ENCODE peak calls at places on chromosomes 4 and X, in four cellular contexts. Z is hepatocyte, H is glutamatergic neuron, A is right atrium auricular region. W is an unnamed sample.
A peak's percentile ranks its signal among the peaks of the same experiment; 100 is the strongest.

GRCh38 chr4:5043579-5043978 is 7.7 kb upstream of the STK32B start:
- DNase-seq in A (peak; percentile 49), Z (no peak), H (no peak), W (no peak)

GRCh38 chrX:630007-630921 is at the start of gene SHOX:
- DNase-seq in H (no peak), Z (no peak), A (no peak), W (no peak)

GRCh38 chr4:14877246-14878220 is 124.7 kb upstream of the CPEB2 start:
- DNase-seq in Z (no peak), H (no peak), A (no peak), W (no peak)

GRCh38 chrX:23616361-23616760 is 50.9 kb upstream of the PRDX4 start:
- DNase-seq in H (no peak), A (no peak), Z (peak; percentile 64), W (no peak)

GRCh38 chr4:188372856-188373255 is 233.6 kb downstream of the TRIML1 start:
- DNase-seq in Z (peak; percentile 80), A (no peak), H (no peak), W (no peak)

GRCh38 chr4:78543424-78544238 is 7.9 kb upstream of the ANXA3 start:
- DNase-seq in A (no peak), H (no peak), Z (no peak), W (no peak)

GRCh38 chrX:9703406-9703805 is 62.2 kb downstream of the GPR143 start:
- DNase-seq in A (no peak), H (no peak), Z (no peak), W (no peak)

GRCh38 chr4:46994007-46994405 is 625 bp upstream of the GABRA4 start:
- DNase-seq in H (peak; percentile 14), Z (no peak), A (no peak), W (no peak)

GRCh38 chr4:150886597-150886996 is 128.5 kb downstream of the LRBA start:
- DNase-seq in H (no peak), Z (no peak), A (no peak), W (no peak)

GRCh38 chr4:100372432-100372831 is 145.4 kb downstream of the EMCN start:
- DNase-seq in A (no peak), H (no peak), Z (peak; percentile 11), W (no peak)
- TF ChIP-seq CTCF in A (no peak), H (peak; percentile 79), Z (peak; percentile 31), W (peak; percentile 65)

GRCh38 chr4:43990968-43991367 is 457.6 kb downstream of the KCTD8 start:
- DNase-seq in H (no peak), A (no peak), Z (no peak), W (no peak)
- TF ChIP-seq CTCF in H (no peak), A (no peak), Z (no peak), W (no peak)

DNA sequence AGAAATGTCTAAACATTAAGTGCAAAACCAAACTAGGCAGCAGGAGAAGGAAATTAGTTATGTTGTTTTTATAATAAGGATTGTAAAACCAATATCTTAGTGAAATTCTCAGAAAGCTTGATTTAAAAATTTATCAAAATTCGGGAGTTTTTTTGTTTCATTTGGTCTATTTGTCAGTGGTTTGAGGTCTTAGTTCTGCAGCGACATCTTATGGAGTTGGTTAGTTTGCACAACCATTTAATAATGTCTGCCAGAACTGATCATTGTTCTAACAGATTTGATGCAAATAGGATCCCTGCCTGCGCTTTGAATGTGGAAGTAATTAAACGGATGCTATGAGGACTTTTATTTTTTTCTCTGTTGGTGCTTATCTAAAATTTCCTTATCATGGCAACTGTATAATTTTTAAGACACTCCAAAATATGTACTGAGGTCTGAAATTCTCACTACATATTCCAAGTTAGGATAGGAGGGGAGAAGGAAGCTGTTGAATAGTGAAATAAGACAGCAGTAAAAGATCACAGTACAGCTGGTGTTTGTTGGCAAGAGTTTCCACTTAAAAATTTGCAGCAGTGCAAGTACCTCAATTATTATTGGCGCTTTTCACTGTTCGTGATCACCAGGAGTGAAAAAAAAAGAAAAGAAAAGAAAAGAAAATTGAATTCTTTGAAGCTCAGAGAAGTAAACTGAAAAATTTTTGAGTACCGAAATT is 2521.4 kb downstream of the ARAP2 start:
- DNase-seq in Z (no peak), A (no peak), H (no peak), W (no peak)
- TF ChIP-seq CTCF in Z (no peak), A (peak; percentile 25), H (no peak), W (no peak)

GRCh38 chrX:32281853-32282252 is 929.5 kb downstream of the DMD start:
- DNase-seq in H (no peak), A (no peak), Z (no peak), W (no peak)
- TF ChIP-seq CTCF in H (no peak), A (no peak), Z (peak; percentile 36), W (no peak)

GRCh38 chr4:17599826-17600225 is 14.6 kb upstream of the MED28 start:
- DNase-seq in Z (no peak), H (no peak), A (no peak), W (no peak)

GRCh38 chr4:17595471-17596005 is 18.5 kb downstream of the LAP3 start:
- DNase-seq in H (no peak), Z (no peak), A (no peak), W (no peak)

GRCh38 chr4:17597517-17597916 is 16.9 kb upstream of the MED28 start:
- DNase-seq in A (no peak), Z (peak; percentile 42), H (peak; percentile 29), W (no peak)
- TF ChIP-seq CTCF in A (no peak), Z (peak; percentile 46), H (no peak), W (peak; percentile 58)

W was measured in neural crest cell.